ENCODE peak calls at places on chromosomes 11 and 22, in ten cellular contexts. Y, U, J, P, M, N, S, I, H and O are unnamed samples.

GRCh38 chr11:3146612-3147256 is 18.4 kb downstream of the OSBPL5 start:
- DNase-seq in N (peak; percentile 78), P (no peak), H (no peak), U (no peak), J (peak; percentile 54), S (no peak), Y (no peak), M (no peak), I (no peak), O (peak; percentile 54)

GRCh38 chr22:39990688-39991087 is 4.1 kb upstream of the FAM83F start:
- DNase-seq in H (no peak), M (no peak), I (no peak), Y (no peak), S (no peak), N (no peak), P (no peak), J (no peak), U (no peak), O (no peak)

GRCh38 chr11:64019106-64020031 is 16.4 kb upstream of the FLRT1 start:
- DNase-seq in P (peak; percentile 63), U (no peak), Y (no peak), I (peak; percentile 59), S (peak; percentile 57), M (no peak), H (no peak), J (no peak), N (no peak), O (no peak)

GRCh38 chr11:117327567-117328413 is at the start of gene CEP164:
- DNase-seq in U (peak; percentile 96), M (peak; percentile 97), I (peak; percentile 96), P (peak; percentile 93), J (peak; percentile 98), S (peak; percentile 95), N (peak; percentile 97), H (peak; percentile 98), Y (peak; percentile 95), O (peak; percentile 98)

GRCh38 chr22:17570851-17571631 is 7.7 kb downstream of the SLC25A18 start:
- DNase-seq in Y (no peak), M (peak; percentile 76), H (no peak), N (peak; percentile 83), U (no peak), P (peak; percentile 87), I (peak; percentile 92), S (peak; percentile 40), J (peak; percentile 83), O (peak; percentile 97)

GRCh38 chr22:20043057-20043996 is 22.4 kb downstream of the TANGO2 start:
- DNase-seq in I (no peak), P (no peak), U (no peak), M (no peak), H (no peak), Y (no peak), S (no peak), N (no peak), J (no peak), O (no peak)

GRCh38 chr11:23732026-23732425 is 764.8 kb upstream of the LUZP2 start:
- DNase-seq in P (no peak), H (no peak), M (no peak), S (no peak), J (peak; percentile 37), Y (no peak), U (no peak), N (peak; percentile 65), I (no peak), O (no peak)

GRCh38 chr11:57338152-57338551 is at the start of gene P2RX3:
- DNase-seq in P (no peak), Y (no peak), I (peak; percentile 48), U (no peak), S (no peak), N (no peak), H (no peak), J (no peak), M (no peak), O (no peak)

GRCh38 chr11:2802389-2803185 is 83.0 kb downstream of the CDKN1C start:
- DNase-seq in M (peak; percentile 4), J (no peak), Y (no peak), U (no peak), N (no peak), I (peak; percentile 13), P (peak; percentile 5), H (no peak), S (peak; percentile 7), O (no peak)

GRCh38 chr11:43944761-43945311 is 2.4 kb downstream of the C11orf96 start:
- DNase-seq in H (peak; percentile 78), M (peak; percentile 75), N (peak; percentile 27), Y (peak; percentile 38), J (peak; percentile 61), S (peak; percentile 72), I (peak; percentile 79), U (peak; percentile 59), P (peak; percentile 85), O (peak; percentile 57)

GRCh38 chr11:123437236-123437979 is 7.3 kb downstream of the GRAMD1B start:
- DNase-seq in M (no peak), P (no peak), N (no peak), I (no peak), H (no peak), S (no peak), J (no peak), U (no peak), Y (no peak), O (no peak)

GRCh38 chr22:23157560-23158515 is 12.6 kb downstream of the RAB36 start:
- DNase-seq in S (no peak), P (no peak), N (no peak), U (no peak), H (no peak), Y (no peak), J (no peak), I (no peak), M (no peak), O (no peak)

GRCh38 chr22:42595434-42595833 is 19.2 kb downstream of the POLDIP3 start:
- DNase-seq in H (no peak), M (no peak), N (no peak), P (no peak), I (no peak), Y (no peak), S (no peak), J (no peak), U (no peak), O (peak; percentile 77)

GRCh38 chr11:45906096-45906682 is 882 bp downstream of the FREY1 start:
- DNase-seq in M (peak; percentile 41), H (no peak), I (no peak), J (no peak), N (no peak), P (no peak), Y (no peak), U (no peak), S (peak; percentile 94), O (no peak)

GRCh38 chr22:21685164-21685513 is 19.3 kb downstream of the PPIL2 start:
- DNase-seq in I (no peak), S (no peak), J (no peak), H (no peak), U (no peak), M (no peak), N (no peak), Y (no peak), P (no peak), O (no peak)
- TF ChIP-seq CTCF in I (no peak), S (no peak), J (no peak), H (no peak), U (no peak), M (no peak), N (no peak), Y (no peak), P (no peak), O (no peak)

GRCh38 chr11:62599909-62600308 is 1.8 kb downstream of the MTA2 start:
- DNase-seq in J (no peak), N (no peak), U (no peak), M (no peak), Y (no peak), I (no peak), H (no peak), P (no peak), S (no peak), O (no peak)
- H3K36me3 ChIP-seq in J (peaks cover 39% of the 10 kb centered on the region), N (peaks cover 41% of the 10 kb centered on the region), U (peaks cover 35% of the 10 kb centered on the region), M (no peaks in the 10 kb centered on the region), Y (peaks cover 36% of the 10 kb centered on the region), I (peaks cover 41% of the 10 kb centered on the region), H (peaks cover 26% of the 10 kb centered on the region), P (peaks cover 22% of the 10 kb centered on the region), S (peaks cover 29% of the 10 kb centered on the region), O (peaks cover 31% of the 10 kb centered on the region)

GRCh38 chr11:12089473-12089872 is 20.9 kb upstream of the MICAL2 start:
- DNase-seq in H (no peak), J (no peak), Y (no peak), P (no peak), U (no peak), N (peak; percentile 65), S (no peak), M (no peak), I (no peak), O (no peak)

GRCh38 chr11:12087075-12087775 is 23.2 kb upstream of the MICAL2 start:
- DNase-seq in J (peak; percentile 66), N (peak; percentile 78), S (no peak), Y (no peak), I (no peak), M (peak; percentile 46), P (no peak), H (peak; percentile 36), U (peak; percentile 49), O (no peak)

GRCh38 chr11:12089041-12089440 is 21.3 kb upstream of the MICAL2 start:
- DNase-seq in Y (no peak), P (no peak), U (no peak), M (no peak), H (no peak), N (no peak), S (no peak), I (no peak), J (no peak), O (no peak)

GRCh38 chr11:12088531-12088930 is 21.9 kb upstream of the MICAL2 start:
- DNase-seq in J (no peak), I (no peak), N (no peak), S (no peak), M (no peak), H (no peak), P (no peak), U (no peak), Y (no peak), O (no peak)

GRCh38 chr11:12088047-12088481 is 22.3 kb upstream of the MICAL2 start:
- DNase-seq in M (peak; percentile 61), N (peak; percentile 77), J (peak; percentile 84), S (no peak), Y (no peak), P (peak; percentile 65), H (no peak), U (no peak), I (peak; percentile 68), O (peak; percentile 68)
- TF ChIP-seq CTCF in M (peak; percentile 33), N (peak; percentile 49), J (peak; percentile 66), S (no peak), Y (no peak), P (peak; percentile 69), H (no peak), U (no peak), I (peak; percentile 72), O (peak; percentile 48)

DNA sequence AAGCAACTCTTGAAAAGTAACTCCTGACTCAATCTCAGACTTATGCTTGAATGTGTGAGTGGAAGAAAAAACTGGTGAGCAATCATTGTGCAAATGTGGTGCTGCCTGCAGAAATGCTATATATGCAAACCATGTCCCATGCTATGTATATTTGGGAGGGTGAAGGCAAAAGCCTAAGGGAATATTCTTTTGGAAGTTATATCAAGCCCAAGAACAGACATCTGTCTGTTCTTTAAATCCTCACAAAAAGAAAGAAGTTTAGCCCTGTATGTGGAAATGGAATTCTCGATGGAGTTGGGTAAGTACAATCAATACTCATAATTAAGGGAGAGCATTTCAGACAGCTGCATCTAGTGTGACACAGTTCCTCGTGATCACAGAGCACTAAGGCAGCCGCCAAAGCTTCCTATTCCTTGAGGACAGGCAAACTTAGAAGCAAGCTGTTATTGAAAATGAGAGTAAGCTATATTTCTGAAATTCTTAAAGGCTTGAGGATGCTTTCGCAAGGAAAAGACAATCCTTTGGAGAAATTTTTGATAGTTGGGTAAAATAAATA is 406.5 kb upstream of the CHORDC1 start:
- DNase-seq in U (no peak), H (no peak), M (no peak), N (no peak), I (no peak), S (no peak), P (no peak), J (no peak), Y (no peak), O (no peak)
- H3K36me3 ChIP-seq in U (no peaks in the 10 kb centered on the region), H (no peaks in the 10 kb centered on the region), M (no peaks in the 10 kb centered on the region), N (no peaks in the 10 kb centered on the region), I (no peaks in the 10 kb centered on the region), S (no peaks in the 10 kb centered on the region), P (no peaks in the 10 kb centered on the region), J (no peaks in the 10 kb centered on the region), Y (no peaks in the 10 kb centered on the region), O (no peaks in the 10 kb centered on the region)